ENCODE peak calls at places on chromosomes 11 and 22, in ten cellular contexts. D is osteocyte, R is hypothalamus, P is neuronal stem cell, T is colonic mucosa, J is skeletal muscle cell, U is left lung, Z is left cardiac atrium, V is NCI-H1930, F is HS-27A. G is an unnamed sample.

GRCh38 chr11:96204366-96204659 is 138.7 kb downstream of the MAML2 start:
- DNase-seq in D (no peak), R (no peak), P (no peak), T (no peak), J (no peak), U (no peak), Z (no peak), V (no peak), F (no peak), G (no peak)

GRCh38 chr11:130801287-130802146 is 114.8 kb downstream of the SNX19 start:
- DNase-seq in D (no peak), R (no peak), P (no peak), T (no peak), J (no peak), U (no peak), Z (no peak), V (no peak), F (no peak), G (no peak)

GRCh38 chr11:109960831-109961230 is 132.4 kb upstream of the ZC3H12C start:
- DNase-seq in D (no peak), R (peak; percentile 23), P (peak; percentile 32), T (peak; percentile 35), J (peak; percentile 96), U (peak; percentile 43), Z (peak; percentile 60), V (no peak), F (no peak), G (no peak)

GRCh38 chr11:76672431-76673163 is 2.0 kb upstream of the LRRC32 start:
- DNase-seq in D (no peak), R (no peak), P (no peak), T (no peak), J (no peak), U (no peak), Z (no peak), V (no peak), F (no peak), G (no peak)

GRCh38 chr22:44869196-44869595 is 116.8 kb downstream of the ARHGAP8 start:
- DNase-seq in D (no peak), R (no peak), P (no peak), T (no peak), J (peak; percentile 7), U (no peak), Z (no peak), V (no peak), F (no peak), G (no peak)

GRCh38 chr11:22192642-22193347 is at the start of gene ANO5:
- DNase-seq in D (peak; percentile 83), R (peak; percentile 70), P (peak; percentile 66), T (peak; percentile 88), J (no peak), U (peak; percentile 74), Z (peak; percentile 81), V (peak; percentile 61), F (no peak), G (peak; percentile 86)

GRCh38 chr11:2780850-2781412 is 81.1 kb upstream of the KCNQ1OT1 start:
- DNase-seq in D (no peak), R (no peak), P (no peak), T (no peak), J (no peak), U (no peak), Z (no peak), V (no peak), F (no peak), G (no peak)

GRCh38 chr22:27987557-27987956 is 68.5 kb upstream of the PITPNB start:
- DNase-seq in D (peak; percentile 84), R (no peak), P (no peak), T (no peak), J (peak; percentile 89), U (peak; percentile 30), Z (no peak), V (no peak), F (peak; percentile 75), G (no peak)

GRCh38 chr22:37259540-37260029 is 15.5 kb upstream of the RAC2 start:
- DNase-seq in D (no peak), R (no peak), P (no peak), T (no peak), J (no peak), U (peak; percentile 31), Z (no peak), V (no peak), F (peak; percentile 11), G (no peak)

GRCh38 chr11:47387944-47388696 is 9.8 kb upstream of the SPI1 start:
- DNase-seq in D (no peak), R (no peak), P (no peak), T (no peak), J (no peak), U (peak; percentile 67), Z (no peak), V (no peak), F (no peak), G (no peak)

GRCh38 chr11:76234704-76235232 is 28.5 kb upstream of the WNT11 start:
- DNase-seq in D (no peak), R (peak; percentile 64), P (no peak), T (peak; percentile 51), J (no peak), U (peak; percentile 50), Z (peak; percentile 66), V (peak; percentile 67), F (no peak), G (no peak)

GRCh38 chr11:126061707-126062678 is 673 bp downstream of the CDON start:
- DNase-seq in D (no peak), R (peak; percentile 43), P (no peak), T (peak; percentile 35), J (no peak), U (peak; percentile 39), Z (no peak), V (peak; percentile 15), F (no peak), G (peak; percentile 60)

GRCh38 chr11:67648796-67649613 is 1.5 kb downstream of the ACY3 start:
- DNase-seq in D (no peak), R (no peak), P (no peak), T (no peak), J (no peak), U (peak; percentile 32), Z (peak; percentile 19), V (no peak), F (no peak), G (no peak)

GRCh38 chr11:76208829-76209670 is 2.7 kb upstream of the WNT11 start:
- DNase-seq in D (peak; percentile 89), R (no peak), P (peak; percentile 79), T (peak; percentile 88), J (no peak), U (peak; percentile 79), Z (peak; percentile 77), V (peak; percentile 76), F (no peak), G (peak; percentile 82)

GRCh38 chr11:65503606-65503922 is 4.7 kb downstream of the MALAT1 start:
- DNase-seq in D (no peak), R (no peak), P (no peak), T (no peak), J (no peak), U (no peak), Z (no peak), V (no peak), F (no peak), G (no peak)

GRCh38 chr11:77487790-77488189 is 13.9 kb upstream of the PAK1 start:
- DNase-seq in D (no peak), R (no peak), P (no peak), T (no peak), J (no peak), U (no peak), Z (no peak), V (no peak), F (no peak), G (no peak)

GRCh38 chr22:24807284-24807950 is 1.4 kb downstream of the SGSM1 start:
- DNase-seq in D (no peak), R (peak; percentile 12), P (no peak), T (no peak), J (no peak), U (no peak), Z (peak; percentile 55), V (no peak), F (no peak), G (no peak)

GRCh38 chr22:24482998-24483397 is 12.1 kb upstream of the UPB1 start:
- DNase-seq in D (no peak), R (no peak), P (no peak), T (no peak), J (no peak), U (no peak), Z (no peak), V (no peak), F (no peak), G (no peak)

G was measured in NCI-H345.